ENCODE peak calls at places on chromosomes 3 and 15, in six cellular contexts. One of them, this sample, is unnamed.
A peak's percentile ranks its signal among the peaks of the same experiment; 100 is the strongest.

GRCh38 chr15:36755341-36755740 is 175.9 kb downstream of the CDIN1 start:
- DNase-seq in astrocyte of the spinal cord: no peak
- DNase-seq in tibial nerve: no peak
- DNase-seq in heart left ventricle: no peak
- DNase-seq in B cell: no peak
- DNase-seq in progenitor cell of endocrine pancreas: no peak
- DNase-seq in this sample: no peak

GRCh38 chr3:107962946-107963345 is 127.9 kb downstream of the CD47 start:
- DNase-seq in heart left ventricle: no peak
- DNase-seq in astrocyte of the spinal cord: peak; percentile 62
- DNase-seq in progenitor cell of endocrine pancreas: no peak
- DNase-seq in tibial nerve: no peak
- DNase-seq in B cell: no peak
- DNase-seq in this sample: no peak

GRCh38 chr15:85008474-85009260 is 27.0 kb downstream of the PDE8A start:
- DNase-seq in B cell: no peak
- DNase-seq in progenitor cell of endocrine pancreas: no peak
- DNase-seq in astrocyte of the spinal cord: no peak
- DNase-seq in heart left ventricle: no peak
- DNase-seq in tibial nerve: no peak
- DNase-seq in this sample: no peak

GRCh38 chr15:88542342-88542733 is 4.1 kb downstream of the DET1 start:
- DNase-seq in tibial nerve: no peak
- DNase-seq in heart left ventricle: peak; percentile 34
- DNase-seq in progenitor cell of endocrine pancreas: no peak
- DNase-seq in B cell: no peak
- DNase-seq in astrocyte of the spinal cord: no peak
- DNase-seq in this sample: no peak

GRCh38 chr15:39888809-39889208 is 31.3 kb downstream of the GPR176 start:
- DNase-seq in tibial nerve: no peak
- DNase-seq in astrocyte of the spinal cord: no peak
- DNase-seq in B cell: no peak
- DNase-seq in heart left ventricle: no peak
- DNase-seq in progenitor cell of endocrine pancreas: no peak
- DNase-seq in this sample: no peak

GRCh38 chr3:194852836-194853508 is 167.3 kb downstream of the FAM43A start:
- DNase-seq in progenitor cell of endocrine pancreas: no peak
- DNase-seq in tibial nerve: no peak
- DNase-seq in astrocyte of the spinal cord: no peak
- DNase-seq in B cell: no peak
- DNase-seq in heart left ventricle: no peak
- DNase-seq in this sample: no peak

GRCh38 chr3:143822374-143822773 is 25.9 kb downstream of the SLC9A9 start:
- DNase-seq in astrocyte of the spinal cord: no peak
- DNase-seq in heart left ventricle: no peak
- DNase-seq in B cell: no peak
- DNase-seq in tibial nerve: no peak
- DNase-seq in progenitor cell of endocrine pancreas: no peak
- DNase-seq in this sample: no peak

GRCh38 chr15:68314563-68314962 is 37.0 kb downstream of the FEM1B start:
- DNase-seq in heart left ventricle: peak; percentile 4
- DNase-seq in B cell: no peak
- DNase-seq in astrocyte of the spinal cord: no peak
- DNase-seq in tibial nerve: peak; percentile 63
- DNase-seq in progenitor cell of endocrine pancreas: peak; percentile 3
- DNase-seq in this sample: no peak

GRCh38 chr3:156818890-156819289 is 7.3 kb upstream of the LEKR1 start:
- DNase-seq in progenitor cell of endocrine pancreas: no peak
- DNase-seq in B cell: no peak
- DNase-seq in tibial nerve: no peak
- DNase-seq in astrocyte of the spinal cord: peak; percentile 70
- DNase-seq in heart left ventricle: no peak
- DNase-seq in this sample: no peak

GRCh38 chr15:84638103-84638502 is 16.0 kb downstream of the WDR73 start:
- DNase-seq in astrocyte of the spinal cord: no peak
- DNase-seq in progenitor cell of endocrine pancreas: no peak
- DNase-seq in tibial nerve: no peak
- DNase-seq in B cell: no peak
- DNase-seq in heart left ventricle: no peak
- DNase-seq in this sample: no peak

GRCh38 chr3:192482809-192483208 is 244.5 kb downstream of the FGF12 start:
- DNase-seq in astrocyte of the spinal cord: peak; percentile 30
- DNase-seq in B cell: no peak
- DNase-seq in progenitor cell of endocrine pancreas: no peak
- DNase-seq in heart left ventricle: no peak
- DNase-seq in tibial nerve: no peak
- DNase-seq in this sample: no peak

GRCh38 chr3:37944243-37944955 is 46.2 kb upstream of the VILL start:
- DNase-seq in progenitor cell of endocrine pancreas: no peak
- DNase-seq in tibial nerve: no peak
- DNase-seq in astrocyte of the spinal cord: no peak
- DNase-seq in B cell: no peak
- DNase-seq in heart left ventricle: no peak
- DNase-seq in this sample: no peak

GRCh38 chr15:85423256-85423655 is 42.9 kb downstream of the AKAP13 start:
- DNase-seq in heart left ventricle: no peak
- DNase-seq in tibial nerve: no peak
- DNase-seq in B cell: no peak
- DNase-seq in astrocyte of the spinal cord: no peak
- DNase-seq in progenitor cell of endocrine pancreas: no peak
- DNase-seq in this sample: no peak

GRCh38 chr15:99009741-99010370 is 2.3 kb upstream of the PGPEP1L start:
- DNase-seq in astrocyte of the spinal cord: no peak
- DNase-seq in heart left ventricle: no peak
- DNase-seq in progenitor cell of endocrine pancreas: no peak
- DNase-seq in B cell: no peak
- DNase-seq in tibial nerve: no peak
- DNase-seq in this sample: no peak

GRCh38 chr3:145767909-145768308 is 393.1 kb downstream of the PLOD2 start:
- DNase-seq in astrocyte of the spinal cord: peak; percentile 27
- DNase-seq in progenitor cell of endocrine pancreas: no peak
- DNase-seq in B cell: no peak
- DNase-seq in tibial nerve: no peak
- DNase-seq in heart left ventricle: no peak
- DNase-seq in this sample: no peak

GRCh38 chr15:76127880-76128279 is 68.1 kb downstream of the TMEM266 start:
- DNase-seq in heart left ventricle: no peak
- DNase-seq in tibial nerve: no peak
- DNase-seq in B cell: no peak
- DNase-seq in progenitor cell of endocrine pancreas: no peak
- DNase-seq in astrocyte of the spinal cord: no peak
- DNase-seq in this sample: no peak

GRCh38 chr3:152403632-152404066 is 134.9 kb downstream of the MBNL1 start:
- DNase-seq in tibial nerve: peak; percentile 80
- DNase-seq in astrocyte of the spinal cord: no peak
- DNase-seq in heart left ventricle: peak; percentile 81
- DNase-seq in B cell: no peak
- DNase-seq in progenitor cell of endocrine pancreas: no peak
- DNase-seq in this sample: no peak

GRCh38 chr3:69542265-69543079 is 156.6 kb upstream of the FRMD4B start:
- DNase-seq in heart left ventricle: peak; percentile 37
- DNase-seq in progenitor cell of endocrine pancreas: peak; percentile 44
- DNase-seq in tibial nerve: no peak
- DNase-seq in astrocyte of the spinal cord: no peak
- DNase-seq in B cell: no peak
- DNase-seq in this sample: peak; percentile 37

GRCh38 chr3:197789309-197789708 is 1.7 kb upstream of the LRCH3 start:
- DNase-seq in tibial nerve: no peak
- DNase-seq in astrocyte of the spinal cord: no peak
- DNase-seq in B cell: no peak
- DNase-seq in progenitor cell of endocrine pancreas: no peak
- DNase-seq in heart left ventricle: no peak
- DNase-seq in this sample: no peak

GRCh38 chr3:195236076-195236798 is 34.7 kb downstream of the XXYLT1 start:
- DNase-seq in heart left ventricle: no peak
- DNase-seq in progenitor cell of endocrine pancreas: no peak
- DNase-seq in astrocyte of the spinal cord: no peak
- DNase-seq in tibial nerve: no peak
- DNase-seq in B cell: no peak
- DNase-seq in this sample: no peak

DNA sequence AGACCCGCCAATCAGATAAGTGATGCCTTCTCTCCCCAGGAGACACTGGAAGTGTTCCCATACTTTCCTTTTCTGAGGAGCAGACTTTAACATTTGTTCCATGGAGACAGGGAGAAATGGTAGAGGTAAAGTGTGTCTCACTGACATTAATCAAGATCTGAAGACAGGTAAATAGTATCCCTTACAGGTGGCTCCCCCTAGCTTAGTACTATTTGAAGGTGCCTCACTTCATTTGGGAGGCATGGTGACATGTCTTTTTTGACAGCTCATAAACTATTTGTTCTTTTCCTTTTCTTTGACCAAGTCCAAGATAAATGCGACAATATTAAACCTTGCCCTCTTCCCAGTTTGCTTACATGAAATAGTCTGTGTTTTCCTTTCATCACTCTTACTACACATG is 485.6 kb upstream of the IL12A start:
- DNase-seq in heart left ventricle: no peak
- DNase-seq in B cell: no peak
- DNase-seq in tibial nerve: no peak
- DNase-seq in progenitor cell of endocrine pancreas: no peak
- DNase-seq in astrocyte of the spinal cord: no peak
- DNase-seq in this sample: no peak
- TF ChIP-seq CTCF in heart left ventricle: no peak
- TF ChIP-seq CTCF in B cell: no peak
- TF ChIP-seq CTCF in tibial nerve: no peak
- TF ChIP-seq CTCF in progenitor cell of endocrine pancreas: no peak
- TF ChIP-seq CTCF in astrocyte of the spinal cord: no peak
- TF ChIP-seq CTCF in this sample: no peak

GRCh38 chr3:138284957-138285477 is 44.6 kb downstream of the NME9 start:
- DNase-seq in progenitor cell of endocrine pancreas: no peak
- DNase-seq in heart left ventricle: no peak
- DNase-seq in tibial nerve: no peak
- DNase-seq in astrocyte of the spinal cord: no peak
- DNase-seq in B cell: no peak
- DNase-seq in this sample: no peak
- TF ChIP-seq CTCF in progenitor cell of endocrine pancreas: no peak
- TF ChIP-seq CTCF in heart left ventricle: no peak
- TF ChIP-seq CTCF in tibial nerve: no peak
- TF ChIP-seq CTCF in astrocyte of the spinal cord: peak; percentile 18
- TF ChIP-seq CTCF in B cell: no peak
- TF ChIP-seq CTCF in this sample: peak; percentile 28

GRCh38 chr3:58175098-58175428 is 35.7 kb downstream of the DNASE1L3 start:
- DNase-seq in astrocyte of the spinal cord: no peak
- DNase-seq in B cell: no peak
- DNase-seq in tibial nerve: no peak
- DNase-seq in progenitor cell of endocrine pancreas: no peak
- DNase-seq in heart left ventricle: no peak
- DNase-seq in this sample: no peak

GRCh38 chr3:58173029-58173669 is 37.6 kb downstream of the DNASE1L3 start:
- DNase-seq in B cell: no peak
- DNase-seq in tibial nerve: no peak
- DNase-seq in progenitor cell of endocrine pancreas: no peak
- DNase-seq in heart left ventricle: no peak
- DNase-seq in astrocyte of the spinal cord: no peak
- DNase-seq in this sample: no peak

GRCh38 chr3:58176185-58176530 is 34.6 kb downstream of the DNASE1L3 start:
- DNase-seq in B cell: no peak
- DNase-seq in heart left ventricle: no peak
- DNase-seq in tibial nerve: no peak
- DNase-seq in progenitor cell of endocrine pancreas: no peak
- DNase-seq in astrocyte of the spinal cord: no peak
- DNase-seq in this sample: no peak

GRCh38 chr3:58175429-58176184 is 35.2 kb downstream of the DNASE1L3 start:
- DNase-seq in heart left ventricle: no peak
- DNase-seq in progenitor cell of endocrine pancreas: no peak
- DNase-seq in B cell: no peak
- DNase-seq in tibial nerve: no peak
- DNase-seq in astrocyte of the spinal cord: peak; percentile 34
- DNase-seq in this sample: no peak

GRCh38 chr3:58173670-58174472 is 36.9 kb downstream of the DNASE1L3 start:
- DNase-seq in heart left ventricle: peak; percentile 52
- DNase-seq in B cell: peak; percentile 56
- DNase-seq in astrocyte of the spinal cord: no peak
- DNase-seq in tibial nerve: no peak
- DNase-seq in progenitor cell of endocrine pancreas: peak; percentile 26
- DNase-seq in this sample: peak; percentile 60
- TF ChIP-seq CTCF in heart left ventricle: peak; percentile 51
- TF ChIP-seq CTCF in B cell: no peak
- TF ChIP-seq CTCF in astrocyte of the spinal cord: peak; percentile 50
- TF ChIP-seq CTCF in tibial nerve: peak; percentile 7
- TF ChIP-seq CTCF in progenitor cell of endocrine pancreas: peak; percentile 46
- TF ChIP-seq CTCF in this sample: peak; percentile 61

GRCh38 chr3:52896613-52897012 is 735 bp downstream of the STIMATE start:
- DNase-seq in astrocyte of the spinal cord: no peak
- DNase-seq in progenitor cell of endocrine pancreas: no peak
- DNase-seq in heart left ventricle: no peak
- DNase-seq in tibial nerve: no peak
- DNase-seq in B cell: no peak
- DNase-seq in this sample: peak; percentile 42

GRCh38 chr3:52895416-52895815 is 1.9 kb downstream of the STIMATE start:
- DNase-seq in B cell: no peak
- DNase-seq in progenitor cell of endocrine pancreas: no peak
- DNase-seq in astrocyte of the spinal cord: no peak
- DNase-seq in heart left ventricle: no peak
- DNase-seq in tibial nerve: no peak
- DNase-seq in this sample: no peak

GRCh38 chr3:52893723-52894122 is 3.6 kb downstream of the STIMATE start:
- DNase-seq in tibial nerve: no peak
- DNase-seq in B cell: no peak
- DNase-seq in astrocyte of the spinal cord: no peak
- DNase-seq in progenitor cell of endocrine pancreas: no peak
- DNase-seq in heart left ventricle: no peak
- DNase-seq in this sample: no peak

GRCh38 chr3:52894756-52895155 is 2.6 kb downstream of the STIMATE start:
- DNase-seq in heart left ventricle: no peak
- DNase-seq in tibial nerve: no peak
- DNase-seq in astrocyte of the spinal cord: no peak
- DNase-seq in progenitor cell of endocrine pancreas: no peak
- DNase-seq in B cell: no peak
- DNase-seq in this sample: no peak

DNA sequence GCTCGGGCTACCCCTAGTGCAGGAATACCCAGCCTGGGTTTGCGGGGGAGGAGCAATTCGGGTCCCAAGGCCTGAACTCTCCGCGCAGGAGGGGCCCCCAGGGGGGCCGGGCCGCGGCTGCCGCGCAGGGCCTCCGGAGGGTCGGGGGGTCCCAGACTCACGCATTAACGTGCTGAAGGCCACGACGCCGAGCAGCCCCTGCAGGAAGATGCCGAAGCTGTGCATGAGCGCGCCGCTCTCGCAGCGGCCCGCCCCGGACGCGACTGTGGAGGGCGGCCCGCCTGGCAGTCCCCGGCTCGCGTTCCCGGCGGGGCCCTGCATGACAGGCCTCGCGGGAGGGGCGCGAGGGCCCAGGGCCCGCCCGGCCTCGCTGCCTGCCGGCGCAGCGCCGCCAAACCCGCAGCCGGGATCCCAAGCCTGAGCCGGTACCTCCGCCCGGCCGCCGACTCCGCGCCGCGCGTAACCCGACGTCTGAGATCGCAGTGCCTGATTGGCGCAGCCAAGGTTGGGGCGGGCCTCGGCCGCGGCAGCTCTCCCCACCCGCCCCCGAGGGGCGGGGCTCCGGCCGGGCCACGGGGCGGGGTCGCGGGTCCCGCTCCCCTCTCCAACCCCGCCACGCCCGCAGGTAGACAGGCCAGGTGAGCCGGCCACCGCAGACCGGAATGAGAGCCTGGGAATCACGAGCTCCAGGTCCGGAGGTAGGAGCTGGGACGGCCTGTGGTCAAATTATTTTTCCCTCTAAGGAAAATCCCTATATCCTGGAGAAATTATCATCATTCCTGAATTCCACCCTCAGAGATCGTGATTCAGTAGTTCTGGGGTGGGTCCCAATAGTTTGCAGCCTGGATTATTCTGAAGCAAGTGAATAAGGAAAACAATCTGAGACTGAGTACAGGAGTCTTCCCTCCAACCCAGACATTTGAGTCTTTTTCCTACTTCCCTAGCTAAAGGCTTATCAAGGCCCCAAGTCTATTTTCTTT is at the start of gene STIMATE:
- DNase-seq in progenitor cell of endocrine pancreas: peak; percentile 83
- DNase-seq in B cell: peak; percentile 91
- DNase-seq in heart left ventricle: peak; percentile 92
- DNase-seq in tibial nerve: peak; percentile 67
- DNase-seq in astrocyte of the spinal cord: peak; percentile 74
- DNase-seq in this sample: peak; percentile 97
- TF ChIP-seq CTCF in progenitor cell of endocrine pancreas: no peak
- TF ChIP-seq CTCF in B cell: no peak
- TF ChIP-seq CTCF in heart left ventricle: no peak
- TF ChIP-seq CTCF in tibial nerve: no peak
- TF ChIP-seq CTCF in astrocyte of the spinal cord: no peak
- TF ChIP-seq CTCF in this sample: no peak